ENCODE peak calls at places on chromosome 9, in eight cellular contexts. V is OCI-LY7, Y is upper lobe of left lung, J is fibroblast of lung, W is neural progenitor cell, U is pancreas, M is body of pancreas, F is A549. N is an unnamed sample.
A peak's percentile ranks its signal among the peaks of the same experiment; 100 is the strongest.

GRCh38 chr9:132798817-132799790 is 79.0 kb downstream of the AK8 start:
- DNase-seq in V (no peak), Y (peak; percentile 87), J (no peak), W (no peak), U (no peak), M (no peak), F (no peak), N (no peak)

GRCh38 chr9:133237271-133237731 is 28.3 kb upstream of the OBP2B start:
- DNase-seq in V (no peak), Y (no peak), J (no peak), W (no peak), U (no peak), M (no peak), F (no peak), N (no peak)

GRCh38 chr9:79858509-79858908 is 286.7 kb downstream of the TLE4 start:
- DNase-seq in V (no peak), Y (no peak), J (peak; percentile 19), W (no peak), U (no peak), M (peak; percentile 16), F (peak; percentile 33), N (no peak)

GRCh38 chr9:99513441-99514112 is 291.5 kb downstream of the SEC61B start:
- DNase-seq in V (peak; percentile 22), Y (no peak), J (no peak), W (no peak), U (no peak), M (no peak), F (no peak), N (no peak)

GRCh38 chr9:134055981-134056461 is 11.8 kb downstream of the BRD3 start:
- DNase-seq in V (no peak), Y (peak; percentile 94), J (peak; percentile 75), W (no peak), U (peak; percentile 84), M (peak; percentile 91), F (peak; percentile 28), N (no peak)

GRCh38 chr9:20041717-20042116 is 252.9 kb upstream of the SLC24A2 start:
- DNase-seq in V (no peak), Y (no peak), J (no peak), W (no peak), U (no peak), M (no peak), F (no peak), N (no peak)

GRCh38 chr9:136925414-136926153 is 19.0 kb downstream of the FBXW5 start:
- DNase-seq in V (no peak), Y (peak; percentile 72), J (no peak), W (no peak), U (no peak), M (no peak), F (no peak), N (no peak)

GRCh38 chr9:117729375-117729774 is 25.2 kb downstream of the TLR4 start:
- DNase-seq in V (no peak), Y (no peak), J (no peak), W (no peak), U (no peak), M (no peak), F (no peak), N (no peak)

GRCh38 chr9:8224381-8224791 is 424.8 kb upstream of the DMAC1 start:
- DNase-seq in V (no peak), Y (no peak), J (peak; percentile 85), W (no peak), U (no peak), M (no peak), F (no peak), N (no peak)

GRCh38 chr9:118473527-118473926 is 769.3 kb downstream of the TLR4 start:
- DNase-seq in V (no peak), Y (no peak), J (no peak), W (peak; percentile 63), U (no peak), M (no peak), F (no peak), N (no peak)

GRCh38 chr9:79254900-79255651 is 316.7 kb upstream of the TLE4 start:
- DNase-seq in V (no peak), Y (no peak), J (peak; percentile 23), W (peak; percentile 61), U (no peak), M (no peak), F (no peak), N (no peak)

GRCh38 chr9:131668057-131668438 is 71.8 kb downstream of the RAPGEF1 start:
- DNase-seq in V (no peak), Y (no peak), J (no peak), W (no peak), U (no peak), M (no peak), F (no peak), N (no peak)

GRCh38 chr9:124768778-124769350 is 2.2 kb downstream of the NR6A1 start:
- DNase-seq in V (no peak), Y (no peak), J (peak; percentile 56), W (no peak), U (no peak), M (no peak), F (no peak), N (no peak)

GRCh38 chr9:130461218-130461630 is 16.5 kb downstream of the ASS1 start:
- DNase-seq in V (peak; percentile 66), Y (peak; percentile 88), J (peak; percentile 35), W (peak; percentile 86), U (peak; percentile 47), M (peak; percentile 71), F (peak; percentile 59), N (no peak)

GRCh38 chr9:98022447-98022846 is 34.1 kb upstream of the NANS start:
- DNase-seq in V (no peak), Y (no peak), J (peak; percentile 21), W (no peak), U (no peak), M (no peak), F (no peak), N (peak; percentile 13)

GRCh38 chr9:96649620-96650323 is 5.3 kb downstream of the PRXL2C start:
- DNase-seq in V (no peak), Y (no peak), J (no peak), W (no peak), U (no peak), M (no peak), F (no peak), N (no peak)

GRCh38 chr9:96654450-96655197 is 493 bp downstream of the PRXL2C start:
- DNase-seq in V (no peak), Y (peak; percentile 96), J (peak; percentile 86), W (peak; percentile 84), U (peak; percentile 71), M (peak; percentile 78), F (peak; percentile 71), N (peak; percentile 87)

GRCh38 chr9:96660693-96661248 is 5.7 kb upstream of the PRXL2C start:
- DNase-seq in V (peak; percentile 2), Y (no peak), J (no peak), W (no peak), U (no peak), M (no peak), F (no peak), N (no peak)

GRCh38 chr9:96651626-96652025 is 3.5 kb downstream of the PRXL2C start:
- DNase-seq in V (peak; percentile 36), Y (no peak), J (peak; percentile 69), W (no peak), U (no peak), M (no peak), F (peak; percentile 47), N (no peak)

GRCh38 chr9:96655198-96655851 is at the start of gene PRXL2C:
- DNase-seq in V (no peak), Y (peak; percentile 99), J (peak; percentile 65), W (no peak), U (peak; percentile 83), M (peak; percentile 88), F (peak; percentile 55), N (peak; percentile 77)
- TF ChIP-seq CTCF in V (no peak), Y (no peak), J (no peak), W (no peak), U (no peak), M (no peak), F (no peak), N (no peak)

GRCh38 chr9:121123816-121124536 is 49.2 kb downstream of the CNTRL start:
- DNase-seq in V (no peak), Y (no peak), J (no peak), W (no peak), U (no peak), M (no peak), F (no peak), N (no peak)

GRCh38 chr9:121118266-121118665 is 43.5 kb downstream of the CNTRL start:
- DNase-seq in V (no peak), Y (no peak), J (no peak), W (no peak), U (no peak), M (no peak), F (no peak), N (no peak)

GRCh38 chr9:121122450-121123032 is 47.8 kb downstream of the CNTRL start:
- DNase-seq in V (no peak), Y (no peak), J (no peak), W (no peak), U (no peak), M (no peak), F (no peak), N (no peak)

GRCh38 chr9:121120386-121120785 is 45.6 kb downstream of the CNTRL start:
- DNase-seq in V (no peak), Y (no peak), J (no peak), W (no peak), U (no peak), M (no peak), F (no peak), N (no peak)

DNA sequence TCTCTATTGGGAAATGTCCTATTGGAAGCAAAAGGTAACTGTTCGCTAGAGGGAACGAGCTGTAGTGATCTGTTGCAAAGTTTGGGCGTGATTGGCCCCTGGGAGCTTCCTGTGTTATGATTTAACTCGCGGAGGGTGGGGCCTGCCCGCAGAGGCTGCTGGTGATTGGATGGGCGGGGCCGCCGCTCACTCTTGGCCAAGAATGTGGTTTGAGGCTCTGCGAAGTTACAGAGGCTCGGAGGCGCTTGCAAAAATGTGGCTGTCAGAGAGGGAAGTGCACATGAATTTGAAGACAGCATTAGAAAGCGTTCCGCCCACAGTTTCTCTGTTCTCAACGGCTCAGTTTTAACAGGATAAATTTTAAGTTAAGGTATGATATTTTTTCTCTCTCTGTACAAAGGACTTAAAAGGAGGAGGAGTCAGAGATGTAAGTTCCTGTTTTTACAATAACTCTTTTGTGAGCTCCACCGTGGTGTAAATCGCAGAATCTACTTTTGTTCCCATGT is 46.9 kb downstream of the CNTRL start:
- DNase-seq in V (peak; percentile 89), Y (peak; percentile 97), J (peak; percentile 95), W (peak; percentile 94), U (peak; percentile 97), M (peak; percentile 99), F (peak; percentile 77), N (peak; percentile 96)
- H3K4me3 ChIP-seq in V (peak overlapping the region; percentile 54), Y (peak overlapping the region; percentile 44), J (peak overlapping the region; percentile 26), W (peak overlapping the region; percentile 43), U (peak overlapping the region; percentile 26), M (no peak overlapping the region), F (peak overlapping the region; percentile 55), N (peak overlapping the region; percentile 70)

GRCh38 chr9:135230386-135230765 is 142.9 kb downstream of the OLFM1 start:
- DNase-seq in V (no peak), Y (no peak), J (no peak), W (no peak), U (peak; percentile 12), M (no peak), F (no peak), N (no peak)
- H3K9me3 ChIP-seq in V (no peaks in the 10 kb centered on the region), Y (peaks cover 10% of the 10 kb centered on the region), J (peaks cover 11% of the 10 kb centered on the region), W (no peaks in the 10 kb centered on the region), U (no peaks in the 10 kb centered on the region), M (peaks cover 6% of the 10 kb centered on the region), F (peaks cover 9% of the 10 kb centered on the region), N (no peaks in the 10 kb centered on the region)

GRCh38 chr9:72721086-72721485 is 199.7 kb downstream of the TMC1 start:
- DNase-seq in V (no peak), Y (no peak), J (no peak), W (peak; percentile 32), U (no peak), M (no peak), F (no peak), N (no peak)

GRCh38 chr9:72718503-72718902 is 197.1 kb downstream of the TMC1 start:
- DNase-seq in V (no peak), Y (no peak), J (no peak), W (no peak), U (no peak), M (peak; percentile 9), F (no peak), N (no peak)
- TF ChIP-seq CTCF in V (peak; percentile 62), Y (no peak), J (no peak), W (peak; percentile 27), U (no peak), M (no peak), F (no peak), N (no peak)

N was measured in thoracic aorta.